ENCODE peak calls at places on chromosomes 13 and 19, in five cellular contexts. G is cardiac muscle cell, I is stomach, F is left ventricle myocardium inferior, Y is PC-3. A is an unnamed sample.

GRCh38 chr13:20772401-20773131 is 1.2 kb downstream of the EEF1AKMT1 start:
- DNase-seq in G (peak; percentile 67), I (no peak), F (no peak), Y (no peak), A (no peak)

GRCh38 chr19:46180701-46181385 is 32.8 kb downstream of the IGFL2 start:
- DNase-seq in G (no peak), I (no peak), F (no peak), Y (peak; percentile 82), A (no peak)

GRCh38 chr19:21143846-21144245 is 2.0 kb downstream of the ZNF431 start:
- DNase-seq in G (no peak), I (no peak), F (no peak), Y (no peak), A (no peak)

GRCh38 chr13:78239681-78240080 is 321.1 kb upstream of the EDNRB start:
- DNase-seq in G (no peak), I (no peak), F (no peak), Y (no peak), A (no peak)

GRCh38 chr19:51809787-51810186 is 14.8 kb downstream of the FPR3 start:
- DNase-seq in G (peak; percentile 65), I (no peak), F (no peak), Y (peak; percentile 51), A (no peak)

GRCh38 chr19:29404951-29405727 is 120.7 kb upstream of the VSTM2B start:
- DNase-seq in G (no peak), I (no peak), F (no peak), Y (peak; percentile 1), A (no peak)

GRCh38 chr19:45253396-45254027 is 2.4 kb downstream of the MARK4 start:
- DNase-seq in G (peak; percentile 32), I (no peak), F (no peak), Y (no peak), A (no peak)

GRCh38 chr13:113586661-113587479 is 2.3 kb downstream of the TFDP1 start:
- DNase-seq in G (no peak), I (peak; percentile 21), F (no peak), Y (no peak), A (no peak)

GRCh38 chr13:98942997-98943396 is 34.9 kb downstream of the DOCK9 start:
- DNase-seq in G (no peak), I (no peak), F (no peak), Y (no peak), A (no peak)

GRCh38 chr19:4366666-4367335 is 23.4 kb downstream of the MPND start:
- DNase-seq in G (no peak), I (no peak), F (no peak), Y (no peak), A (no peak)
- H3K27ac ChIP-seq in G (no peak overlapping the region), I (no peak overlapping the region), F (no peak overlapping the region), Y (no peak overlapping the region), A (no peak overlapping the region)

GRCh38 chr13:48782429-48782840 is 128.7 kb downstream of the CYSLTR2 start:
- DNase-seq in G (no peak), I (no peak), F (no peak), Y (peak; percentile 34), A (no peak)

GRCh38 chr13:48783831-48784230 is 130.1 kb downstream of the CYSLTR2 start:
- DNase-seq in G (no peak), I (no peak), F (no peak), Y (no peak), A (no peak)

GRCh38 chr13:48784906-48785555 is 131.3 kb downstream of the CYSLTR2 start:
- DNase-seq in G (no peak), I (no peak), F (no peak), Y (no peak), A (no peak)

GRCh38 chr13:48780713-48781341 is 127.1 kb downstream of the CYSLTR2 start:
- DNase-seq in G (no peak), I (no peak), F (no peak), Y (no peak), A (no peak)

GRCh38 chr13:48783181-48783630 is 129.5 kb downstream of the CYSLTR2 start:
- DNase-seq in G (peak; percentile 100), I (peak; percentile 70), F (peak; percentile 73), Y (peak; percentile 60), A (no peak)
- H3K27ac ChIP-seq in G (no peak overlapping the region), I (no peak overlapping the region), F (peak overlapping the region; percentile 62), Y (peak overlapping the region; percentile 85), A (no peak overlapping the region)

DNA sequence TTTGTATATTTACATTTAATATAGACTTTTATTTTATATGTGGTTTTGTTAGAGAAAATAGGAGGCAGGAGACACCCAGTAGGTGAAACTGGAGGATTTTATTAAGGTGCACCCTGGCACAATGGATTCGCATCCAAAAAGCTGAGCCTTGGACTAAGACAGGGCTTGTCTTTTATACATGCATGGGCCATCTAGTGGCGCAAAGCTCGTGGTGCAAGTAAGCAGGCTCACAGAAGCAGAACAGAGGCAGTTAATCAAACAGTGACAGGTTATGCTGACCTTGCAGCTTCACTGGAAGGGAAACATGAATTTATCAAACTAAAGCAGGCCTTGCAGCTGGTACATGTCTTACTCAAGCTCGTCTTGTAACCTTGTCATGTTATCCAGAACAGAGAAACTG is 58.8 kb upstream of the ZNF681 start:
- DNase-seq in G (peak; percentile 10), I (peak; percentile 31), F (no peak), Y (peak; percentile 34), A (peak; percentile 25)
- H3K27ac ChIP-seq in G (no peak overlapping the region), I (no peak overlapping the region), F (no peak overlapping the region), Y (no peak overlapping the region), A (no peak overlapping the region)

DNA sequence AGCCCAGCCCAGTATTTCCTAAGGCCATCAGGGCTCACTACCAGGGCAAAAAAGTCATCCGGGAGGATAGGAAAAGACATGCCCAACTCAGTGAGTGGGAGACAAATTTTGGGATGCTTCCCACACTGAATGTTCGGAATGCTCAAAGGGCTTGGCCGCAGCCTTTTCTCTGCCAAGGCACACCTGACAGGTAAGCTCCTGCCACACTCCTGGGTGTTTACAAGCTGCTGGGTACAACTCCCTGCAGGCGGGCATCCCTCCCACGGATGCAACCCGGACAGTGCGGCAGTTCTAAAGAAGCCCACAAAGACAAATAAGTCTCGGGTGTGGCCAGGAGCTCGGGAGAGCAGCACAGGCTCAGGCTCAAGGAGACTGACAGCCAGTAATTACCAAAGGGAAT is 28.1 kb downstream of the SLC7A1 start:
- DNase-seq in G (no peak), I (no peak), F (no peak), Y (no peak), A (no peak)
- H3K27ac ChIP-seq in G (no peak overlapping the region), I (no peak overlapping the region), F (no peak overlapping the region), Y (no peak overlapping the region), A (no peak overlapping the region)

DNA sequence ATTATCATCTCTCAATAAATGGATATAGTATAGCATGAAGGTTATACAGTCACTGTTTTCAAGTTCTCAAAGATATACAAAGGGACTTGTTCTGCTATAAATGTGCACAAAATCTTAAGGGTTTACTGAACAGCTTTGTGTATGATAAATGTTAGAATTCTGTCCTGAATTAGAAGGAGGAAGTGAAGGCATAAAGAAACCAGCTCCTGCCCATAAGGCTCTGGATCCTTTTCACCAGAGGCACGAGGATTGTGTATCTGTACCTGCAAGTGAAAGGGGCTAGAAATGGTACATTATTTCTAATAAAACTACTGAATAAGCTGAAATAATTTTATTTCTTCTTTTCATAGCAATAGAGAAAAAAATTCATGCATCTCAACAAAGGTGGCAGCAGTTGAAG is 32.4 kb downstream of the PHF11 start:
- DNase-seq in G (no peak), I (no peak), F (no peak), Y (no peak), A (no peak)
- H3K27ac ChIP-seq in G (no peak overlapping the region), I (no peak overlapping the region), F (peak overlapping the region; percentile 6), Y (no peak overlapping the region), A (no peak overlapping the region)

DNA sequence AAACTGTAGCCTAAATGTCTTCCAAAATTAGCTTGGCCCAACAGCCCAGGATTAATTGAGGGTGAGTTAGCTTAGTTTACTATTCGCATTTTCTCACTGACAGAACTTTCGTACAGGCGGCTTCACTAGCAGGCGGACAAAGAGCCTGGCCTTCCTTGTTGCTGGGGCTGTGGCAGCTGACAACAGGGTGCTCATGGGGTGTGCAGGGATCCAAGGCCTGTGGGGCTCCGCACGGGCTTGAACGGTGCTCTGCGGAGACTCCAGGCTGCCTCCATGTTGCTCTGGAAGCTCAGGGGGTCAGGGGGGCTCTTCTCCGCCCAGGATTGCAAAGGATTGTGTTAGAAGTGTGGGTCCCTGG is 36.3 kb upstream of the DPRX start:
- DNase-seq in G (no peak), I (no peak), F (no peak), Y (no peak), A (no peak)
- H3K27ac ChIP-seq in G (no peak overlapping the region), I (no peak overlapping the region), F (no peak overlapping the region), Y (no peak overlapping the region), A (peak overlapping the region; percentile 70)

DNA sequence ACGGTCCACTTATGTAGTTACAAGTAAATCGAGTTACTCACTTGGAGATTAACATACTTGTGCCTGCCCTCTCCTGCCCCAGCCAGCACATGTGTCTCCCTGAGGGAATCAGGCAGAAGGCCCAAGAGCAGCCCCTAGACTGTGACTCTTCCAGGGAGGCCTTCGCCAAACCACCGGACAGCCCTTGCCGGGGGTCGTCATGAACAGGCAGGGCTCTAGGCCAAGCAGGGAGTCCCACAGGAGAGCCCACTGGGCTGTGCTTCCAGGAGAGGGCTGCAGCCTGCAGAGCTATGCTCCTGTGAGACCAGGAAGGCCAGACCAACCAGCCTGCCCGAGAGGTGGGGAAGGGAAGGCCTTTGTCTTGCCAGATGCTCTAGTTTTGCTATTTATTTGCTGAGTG is 283.3 kb downstream of the FOXO1 start:
- DNase-seq in G (no peak), I (no peak), F (no peak), Y (peak; percentile 22), A (no peak)
- H3K27ac ChIP-seq in G (no peak overlapping the region), I (no peak overlapping the region), F (no peak overlapping the region), Y (no peak overlapping the region), A (no peak overlapping the region)

DNA sequence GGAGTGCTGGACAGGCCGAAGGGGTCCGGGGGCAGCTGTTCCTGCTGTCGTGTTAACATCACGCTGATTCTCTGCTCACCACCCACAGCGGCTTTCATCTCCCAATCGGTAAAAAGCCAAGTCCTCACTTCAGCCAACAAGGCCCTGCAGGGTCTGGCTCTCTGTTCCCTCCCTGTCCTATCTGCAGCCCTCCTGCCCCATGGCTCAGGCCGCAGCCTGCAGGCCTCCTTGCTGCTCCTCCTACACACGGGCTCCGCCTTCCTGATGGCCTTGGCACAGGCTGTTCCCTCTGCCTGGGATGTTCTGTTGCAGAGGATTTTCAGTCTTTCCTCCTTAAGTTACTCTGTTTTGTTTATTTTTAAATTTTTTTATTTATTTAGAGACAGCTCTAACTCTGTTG is 22.2 kb downstream of the FUZ start:
- DNase-seq in G (peak; percentile 84), I (no peak), F (peak; percentile 47), Y (no peak), A (no peak)
- H3K27ac ChIP-seq in G (no peak overlapping the region), I (no peak overlapping the region), F (peak overlapping the region; percentile 42), Y (no peak overlapping the region), A (no peak overlapping the region)

A was measured in iPS DF 6.9.